ENCODE peak calls at places on chromosomes 7 and 10, in four cellular contexts. H is WTC11, K is NB4, G is PC-3. I is an unnamed sample.

GRCh38 chr7:159030490-159031134 is 114.1 kb downstream of the VIPR2 start:
- DNase-seq in K (peak), H (peak), G (no peak), I (peak)

GRCh38 chr7:128909605-128910568 is 622 bp downstream of the KCP start:
- DNase-seq in K (no peak), H (peak), G (no peak), I (no peak)

GRCh38 chr10:112915590-112916572 is 34.2 kb upstream of the TCF7L2 start:
- DNase-seq in K (no peak), H (peak), G (peak), I (peak)

GRCh38 chr10:120328647-120329046 is 128.4 kb upstream of the PLPP4 start:
- DNase-seq in G (no peak), K (no peak), H (no peak), I (no peak)

GRCh38 chr7:81190997-81191747 is 272.3 kb upstream of the SEMA3C start:
- DNase-seq in H (no peak), G (peak), K (no peak), I (peak)

GRCh38 chr10:47244560-47245500 is 55.2 kb upstream of the GDF10 start:
- DNase-seq in K (no peak), G (no peak), H (no peak), I (no peak)

GRCh38 chr7:45581271-45581780 is 7.2 kb downstream of the ADCY1 start:
- DNase-seq in H (no peak), K (no peak), G (no peak), I (no peak)

GRCh38 chr7:125279956-125280355 is 350.3 kb upstream of the POT1 start:
- DNase-seq in G (no peak), H (no peak), K (no peak), I (no peak)

GRCh38 chr7:101232141-101232821 is 5.3 kb downstream of the CLDN15 start:
- DNase-seq in K (no peak), H (peak), G (peak), I (peak)

GRCh38 chr7:37031571-37032257 is 307.4 kb upstream of the AOAH start:
- DNase-seq in G (peak), K (peak), H (no peak), I (peak)

GRCh38 chr10:115857856-115858255 is 415.1 kb downstream of the GFRA1 start:
- DNase-seq in K (no peak), H (no peak), G (no peak), I (no peak)

DNA sequence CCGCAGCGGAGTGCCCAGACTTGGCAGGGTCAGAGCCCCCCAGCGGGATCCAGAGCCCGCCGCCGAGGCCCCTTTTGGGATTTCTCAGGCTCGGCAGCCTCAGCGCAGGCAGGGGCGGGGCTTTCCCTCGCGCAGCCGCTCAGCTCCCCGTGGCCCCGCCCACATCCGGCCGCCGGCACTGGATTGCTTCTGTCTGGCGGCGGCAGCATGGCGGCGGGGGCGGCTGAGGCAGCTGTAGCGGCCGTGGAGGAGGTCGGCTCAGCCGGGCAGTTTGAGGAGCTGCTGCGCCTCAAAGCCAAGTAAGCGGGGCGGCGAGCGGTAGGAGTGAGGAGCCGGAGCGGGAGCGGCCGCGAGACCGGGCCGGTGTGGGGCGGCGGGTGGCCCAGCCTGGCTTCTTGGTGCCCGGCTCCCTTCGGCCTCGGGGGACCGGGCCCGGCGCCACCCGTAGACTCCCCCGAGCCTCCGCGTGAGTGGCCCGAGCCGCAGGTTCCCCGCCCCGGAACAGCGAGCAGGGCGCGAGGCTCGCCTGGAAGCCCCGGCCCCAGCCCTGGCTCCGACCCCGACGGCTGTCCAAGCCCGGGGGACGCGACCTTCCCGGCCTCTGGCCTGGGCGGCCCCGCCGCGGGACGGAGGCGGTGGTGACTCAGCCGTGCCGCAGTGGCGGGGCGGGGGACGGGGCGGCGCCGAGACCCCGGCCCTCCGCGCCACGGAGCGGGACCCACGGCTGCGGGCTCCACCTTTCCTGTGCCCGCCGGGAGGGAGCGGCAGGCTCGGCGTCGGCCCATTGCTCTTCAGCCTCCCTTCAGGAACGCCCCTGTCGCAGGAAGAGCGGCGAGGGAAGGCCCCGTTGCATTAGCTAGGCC is at the start of gene GLRX3:
- DNase-seq in K (peak), G (peak), H (peak), I (peak)
- TF ChIP-seq CTCF in K (no peak), G (no peak), H (no peak), I (no peak)

GRCh38 chr7:47788083-47788482 is 160.2 kb downstream of the PKD1L1 start:
- DNase-seq in K (no peak), G (no peak), H (no peak), I (no peak)
- TF ChIP-seq CTCF in K (no peak), G (no peak), H (no peak), I (no peak)

GRCh38 chr10:71064413-71065118 is 147.8 kb upstream of the UNC5B start:
- DNase-seq in G (peak), K (peak), H (no peak), I (no peak)
- TF ChIP-seq CTCF in G (peak), K (peak), H (no peak), I (no peak)

DNA sequence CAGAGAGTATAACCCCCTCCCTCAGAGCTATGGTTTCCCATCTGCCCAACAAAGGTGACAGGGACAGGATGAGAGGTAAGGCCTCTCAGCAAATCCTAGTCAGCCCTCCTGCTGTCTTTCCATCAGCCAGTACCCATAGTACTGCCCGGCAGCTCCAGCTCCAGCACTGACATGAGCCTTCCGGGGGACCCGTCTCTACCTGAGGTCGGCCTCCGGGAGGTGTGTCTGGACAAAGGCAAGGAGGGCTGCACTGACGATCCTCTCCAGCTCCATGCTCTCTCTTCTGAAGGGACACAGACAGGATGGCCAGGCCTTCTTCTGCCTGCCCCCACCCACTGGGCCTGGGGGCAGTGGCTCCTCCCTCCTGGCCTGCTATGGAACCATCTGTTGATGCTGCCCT is 4.3 kb downstream of the FBXL15 start:
- DNase-seq in H (no peak), G (no peak), K (no peak), I (no peak)
- TF ChIP-seq CTCF in H (no peak), G (no peak), K (no peak), I (no peak)

GRCh38 chr7:155032978-155033377 is 30.1 kb upstream of the PAXIP1 start:
- DNase-seq in K (no peak), G (peak), H (no peak), I (no peak)
- TF ChIP-seq CTCF in K (no peak), G (peak), H (no peak), I (no peak)

GRCh38 chr10:1300218-1300617 is 244.0 kb downstream of the WDR37 start:
- DNase-seq in G (no peak), H (no peak), K (no peak), I (no peak)

GRCh38 chr10:1295756-1296480 is 239.7 kb downstream of the WDR37 start:
- DNase-seq in G (no peak), K (no peak), H (no peak), I (no peak)

GRCh38 chr10:1299041-1299726 is 243.0 kb downstream of the WDR37 start:
- DNase-seq in H (no peak), G (no peak), K (no peak), I (no peak)

GRCh38 chr10:1294748-1295147 is 238.6 kb downstream of the WDR37 start:
- DNase-seq in H (no peak), K (no peak), G (no peak), I (no peak)

GRCh38 chr10:1297566-1298301 is 241.5 kb downstream of the WDR37 start:
- DNase-seq in G (no peak), H (peak), K (no peak), I (no peak)
- TF ChIP-seq CTCF in G (no peak), H (no peak), K (no peak), I (no peak)

DNA sequence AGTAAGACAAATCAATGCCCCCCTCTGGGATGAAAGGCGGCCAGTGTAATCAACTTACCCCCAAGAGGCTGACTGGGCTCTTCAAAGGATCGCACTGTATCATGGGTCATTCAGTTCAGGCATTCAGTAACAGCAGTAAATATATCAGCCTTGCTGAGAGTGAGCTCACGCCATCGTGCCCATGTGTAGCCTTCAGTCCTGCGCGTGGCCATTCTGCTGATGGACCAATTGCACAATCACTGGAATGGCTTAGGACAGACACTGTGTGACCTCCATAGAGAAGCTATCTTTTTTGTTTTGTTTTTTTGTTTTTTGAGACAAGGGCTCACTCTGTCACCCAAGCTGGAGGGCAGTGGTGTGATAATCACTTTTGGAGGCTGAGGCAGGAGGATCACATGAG is 9.1 kb upstream of the PRKRIP1 start:
- DNase-seq in H (no peak), G (no peak), K (no peak), I (no peak)
- TF ChIP-seq CTCF in H (no peak), G (no peak), K (no peak), I (no peak)

I was measured in RWPE1.